ENCODE peak calls at places on chromosomes 5 and 9, in five cellular contexts. One of them, this sample, is unnamed.
A peak's percentile ranks its signal among the peaks of the same experiment; 100 is the strongest.

GRCh38 chr9:14198544-14199510 is 115.1 kb downstream of the NFIB start:
- DNase-seq in CD8-positive, alpha-beta T cell: no peak
- DNase-seq in CD4-positive, alpha-beta T cell: no peak
- DNase-seq in B cell: no peak
- DNase-seq in AG04449: no peak
- DNase-seq in this sample: no peak

GRCh38 chr5:66653380-66653779 is 57.2 kb downstream of the MAST4 start:
- DNase-seq in CD8-positive, alpha-beta T cell: no peak
- DNase-seq in CD4-positive, alpha-beta T cell: no peak
- DNase-seq in B cell: no peak
- DNase-seq in AG04449: no peak
- DNase-seq in this sample: no peak

GRCh38 chr5:132456553-132457361 is 33.8 kb downstream of the IRF1 start:
- DNase-seq in CD8-positive, alpha-beta T cell: peak; percentile 79
- DNase-seq in CD4-positive, alpha-beta T cell: peak; percentile 73
- DNase-seq in B cell: peak; percentile 75
- DNase-seq in AG04449: no peak
- DNase-seq in this sample: peak; percentile 56

GRCh38 chr9:104903609-104904008 is 24.3 kb downstream of the ABCA1 start:
- DNase-seq in CD8-positive, alpha-beta T cell: no peak
- DNase-seq in CD4-positive, alpha-beta T cell: no peak
- DNase-seq in B cell: no peak
- DNase-seq in AG04449: no peak
- DNase-seq in this sample: no peak

GRCh38 chr5:77367733-77368132 is 124.4 kb downstream of the WDR41 start:
- DNase-seq in CD8-positive, alpha-beta T cell: no peak
- DNase-seq in CD4-positive, alpha-beta T cell: no peak
- DNase-seq in B cell: no peak
- DNase-seq in AG04449: no peak
- DNase-seq in this sample: no peak

GRCh38 chr5:169064093-169064492 is 236.8 kb downstream of the SLIT3 start:
- DNase-seq in CD8-positive, alpha-beta T cell: no peak
- DNase-seq in CD4-positive, alpha-beta T cell: no peak
- DNase-seq in B cell: no peak
- DNase-seq in AG04449: no peak
- DNase-seq in this sample: no peak

GRCh38 chr9:134186471-134187109 is 22.2 kb upstream of the RNU6ATAC start:
- DNase-seq in CD8-positive, alpha-beta T cell: no peak
- DNase-seq in CD4-positive, alpha-beta T cell: no peak
- DNase-seq in B cell: no peak
- DNase-seq in AG04449: no peak
- DNase-seq in this sample: no peak

GRCh38 chr9:114163517-114163924 is 8.2 kb downstream of the COL27A1 start:
- DNase-seq in CD8-positive, alpha-beta T cell: no peak
- DNase-seq in CD4-positive, alpha-beta T cell: no peak
- DNase-seq in B cell: no peak
- DNase-seq in AG04449: no peak
- DNase-seq in this sample: no peak

GRCh38 chr5:60014331-60014730 is 120.8 kb upstream of the PDE4D start:
- DNase-seq in CD8-positive, alpha-beta T cell: no peak
- DNase-seq in CD4-positive, alpha-beta T cell: no peak
- DNase-seq in B cell: no peak
- DNase-seq in AG04449: no peak
- DNase-seq in this sample: no peak

GRCh38 chr9:3498691-3499090 is 27.1 kb downstream of the RFX3 start:
- DNase-seq in CD8-positive, alpha-beta T cell: no peak
- DNase-seq in CD4-positive, alpha-beta T cell: no peak
- DNase-seq in B cell: no peak
- DNase-seq in AG04449: no peak
- DNase-seq in this sample: no peak

GRCh38 chr5:127210082-127210481 is 80.5 kb upstream of the MEGF10 start:
- DNase-seq in CD8-positive, alpha-beta T cell: no peak
- DNase-seq in CD4-positive, alpha-beta T cell: no peak
- DNase-seq in B cell: no peak
- DNase-seq in AG04449: no peak
- DNase-seq in this sample: no peak

GRCh38 chr5:8136271-8136670 is 267.3 kb downstream of the MTRR start:
- DNase-seq in CD8-positive, alpha-beta T cell: no peak
- DNase-seq in CD4-positive, alpha-beta T cell: no peak
- DNase-seq in B cell: no peak
- DNase-seq in AG04449: no peak
- DNase-seq in this sample: no peak

GRCh38 chr5:99019812-99020697 is 91.2 kb upstream of the CHD1 start:
- DNase-seq in CD8-positive, alpha-beta T cell: no peak
- DNase-seq in CD4-positive, alpha-beta T cell: no peak
- DNase-seq in B cell: no peak
- DNase-seq in AG04449: peak; percentile 77
- DNase-seq in this sample: no peak

GRCh38 chr9:20197976-20198685 is 409.3 kb upstream of the SLC24A2 start:
- DNase-seq in CD8-positive, alpha-beta T cell: no peak
- DNase-seq in CD4-positive, alpha-beta T cell: no peak
- DNase-seq in B cell: peak; percentile 8
- DNase-seq in AG04449: no peak
- DNase-seq in this sample: no peak

GRCh38 chr5:108636135-108636888 is 111.4 kb upstream of the FER start:
- DNase-seq in CD8-positive, alpha-beta T cell: no peak
- DNase-seq in CD4-positive, alpha-beta T cell: no peak
- DNase-seq in B cell: no peak
- DNase-seq in AG04449: no peak
- DNase-seq in this sample: no peak

GRCh38 chr9:136754059-136754572 is 3.9 kb downstream of the LCN8 start:
- DNase-seq in CD8-positive, alpha-beta T cell: no peak
- DNase-seq in CD4-positive, alpha-beta T cell: no peak
- DNase-seq in B cell: peak; percentile 68
- DNase-seq in AG04449: no peak
- DNase-seq in this sample: no peak

GRCh38 chr5:135313946-135314345 is 85.1 kb downstream of the MACROH2A1 start:
- DNase-seq in CD8-positive, alpha-beta T cell: no peak
- DNase-seq in CD4-positive, alpha-beta T cell: no peak
- DNase-seq in B cell: no peak
- DNase-seq in AG04449: no peak
- DNase-seq in this sample: no peak

GRCh38 chr9:70466976-70467551 is 52.6 kb upstream of the KLF9 start:
- DNase-seq in CD8-positive, alpha-beta T cell: no peak
- DNase-seq in CD4-positive, alpha-beta T cell: no peak
- DNase-seq in B cell: no peak
- DNase-seq in AG04449: peak; percentile 49
- DNase-seq in this sample: no peak

GRCh38 chr5:40356248-40356647 is 323.5 kb upstream of the PTGER4 start:
- DNase-seq in CD8-positive, alpha-beta T cell: no peak
- DNase-seq in CD4-positive, alpha-beta T cell: no peak
- DNase-seq in B cell: no peak
- DNase-seq in AG04449: no peak
- DNase-seq in this sample: no peak

GRCh38 chr5:172603425-172603824 is 37.6 kb upstream of the NEURL1B start:
- DNase-seq in CD8-positive, alpha-beta T cell: no peak
- DNase-seq in CD4-positive, alpha-beta T cell: no peak
- DNase-seq in B cell: no peak
- DNase-seq in AG04449: peak; percentile 5
- DNase-seq in this sample: no peak

GRCh38 chr5:80275347-80275746 is 19.5 kb upstream of the SERINC5 start:
- DNase-seq in CD8-positive, alpha-beta T cell: no peak
- DNase-seq in CD4-positive, alpha-beta T cell: no peak
- DNase-seq in B cell: peak; percentile 20
- DNase-seq in AG04449: no peak
- DNase-seq in this sample: no peak

GRCh38 chr9:10434412-10434811 is 178.4 kb downstream of the PTPRD start:
- DNase-seq in CD8-positive, alpha-beta T cell: no peak
- DNase-seq in CD4-positive, alpha-beta T cell: no peak
- DNase-seq in B cell: no peak
- DNase-seq in AG04449: no peak
- DNase-seq in this sample: no peak

GRCh38 chr9:3290231-3290840 is 235.5 kb downstream of the RFX3 start:
- DNase-seq in CD8-positive, alpha-beta T cell: no peak
- DNase-seq in CD4-positive, alpha-beta T cell: no peak
- DNase-seq in B cell: no peak
- DNase-seq in AG04449: no peak
- DNase-seq in this sample: no peak

GRCh38 chr5:138724470-138725146 is 28.6 kb upstream of the CTNNA1 start:
- DNase-seq in CD8-positive, alpha-beta T cell: no peak
- DNase-seq in CD4-positive, alpha-beta T cell: no peak
- DNase-seq in B cell: no peak
- DNase-seq in AG04449: no peak
- DNase-seq in this sample: no peak

GRCh38 chr5:98524796-98525195 is 248.7 kb upstream of the RGMB start:
- DNase-seq in CD8-positive, alpha-beta T cell: no peak
- DNase-seq in CD4-positive, alpha-beta T cell: no peak
- DNase-seq in B cell: no peak
- DNase-seq in AG04449: no peak
- DNase-seq in this sample: no peak

GRCh38 chr5:105817906-105818305 is 1852.8 kb downstream of the EFNA5 start:
- DNase-seq in CD8-positive, alpha-beta T cell: no peak
- DNase-seq in CD4-positive, alpha-beta T cell: no peak
- DNase-seq in B cell: no peak
- DNase-seq in AG04449: no peak
- DNase-seq in this sample: no peak

GRCh38 chr5:157560560-157560959 is 15.0 kb downstream of the ADAM19 start:
- DNase-seq in CD8-positive, alpha-beta T cell: no peak
- DNase-seq in CD4-positive, alpha-beta T cell: no peak
- DNase-seq in B cell: no peak
- DNase-seq in AG04449: no peak
- DNase-seq in this sample: no peak

GRCh38 chr9:96492993-96493531 is 43.1 kb downstream of the HABP4 start:
- DNase-seq in CD8-positive, alpha-beta T cell: no peak
- DNase-seq in CD4-positive, alpha-beta T cell: no peak
- DNase-seq in B cell: no peak
- DNase-seq in AG04449: no peak
- DNase-seq in this sample: no peak

GRCh38 chr9:93713716-93714115 is 137.3 kb downstream of the PHF2 start:
- DNase-seq in CD8-positive, alpha-beta T cell: no peak
- DNase-seq in CD4-positive, alpha-beta T cell: no peak
- DNase-seq in B cell: no peak
- DNase-seq in AG04449: no peak
- DNase-seq in this sample: no peak

GRCh38 chr9:35661756-35662350 is 3.1 kb downstream of the ARHGEF39 start:
- DNase-seq in CD8-positive, alpha-beta T cell: peak; percentile 55
- DNase-seq in CD4-positive, alpha-beta T cell: peak; percentile 38
- DNase-seq in B cell: peak; percentile 36
- DNase-seq in AG04449: no peak
- DNase-seq in this sample: peak; percentile 33

This sample was measured in T-helper 1 cell.